ENCODE peak calls at places on chromosomes 11 and 22, in four cellular contexts. K is spleen, E is H1, O is endothelial cell of umbilical vein. H is an unnamed sample.

GRCh38 chr22:22882033-22882717 is 5.4 kb upstream of the IGLL5 start:
- DNase-seq in K (no peak), E (no peak), O (no peak), H (no peak)

GRCh38 chr11:42465613-42466012 is 846.2 kb upstream of the API5 start:
- DNase-seq in K (no peak), E (no peak), O (no peak), H (no peak)

GRCh38 chr11:1152316-1153104 is 5.2 kb upstream of the MUC5AC start:
- DNase-seq in K (peak), E (no peak), O (no peak), H (no peak)

GRCh38 chr11:2807801-2808241 is 77.8 kb downstream of the CDKN1C start:
- DNase-seq in K (peak), E (no peak), O (no peak), H (no peak)

GRCh38 chr11:19316434-19316833 is 75.7 kb upstream of the E2F8 start:
- DNase-seq in K (no peak), E (no peak), O (no peak), H (peak)

GRCh38 chr22:25139062-25139461 is 60.6 kb upstream of the CRYBB3 start:
- DNase-seq in K (no peak), E (no peak), O (peak), H (no peak)

GRCh38 chr11:26473216-26474194 is 98.6 kb downstream of the MUC15 start:
- DNase-seq in K (no peak), E (no peak), O (no peak), H (no peak)

GRCh38 chr11:74276581-74276980 is 34.9 kb downstream of the P4HA3 start:
- DNase-seq in K (no peak), E (no peak), O (no peak), H (no peak)

GRCh38 chr22:20553947-20554741 is 46.7 kb downstream of the MED15 start:
- DNase-seq in K (peak), E (no peak), O (no peak), H (no peak)
- H3K27ac ChIP-seq in K (peak), E (no peak), O (peak), H (peak)

GRCh38 chr11:82686211-82686610 is 47.5 kb downstream of the FAM181B start:
- DNase-seq in K (no peak), E (no peak), O (no peak), H (no peak)

GRCh38 chr11:82676483-82677094 is 57.1 kb downstream of the FAM181B start:
- DNase-seq in K (no peak), E (no peak), O (no peak), H (no peak)

GRCh38 chr11:82680252-82680651 is 53.4 kb downstream of the FAM181B start:
- DNase-seq in K (no peak), E (no peak), O (no peak), H (no peak)

GRCh38 chr11:82683029-82683428 is 50.6 kb downstream of the FAM181B start:
- DNase-seq in K (no peak), E (no peak), O (no peak), H (no peak)

DNA sequence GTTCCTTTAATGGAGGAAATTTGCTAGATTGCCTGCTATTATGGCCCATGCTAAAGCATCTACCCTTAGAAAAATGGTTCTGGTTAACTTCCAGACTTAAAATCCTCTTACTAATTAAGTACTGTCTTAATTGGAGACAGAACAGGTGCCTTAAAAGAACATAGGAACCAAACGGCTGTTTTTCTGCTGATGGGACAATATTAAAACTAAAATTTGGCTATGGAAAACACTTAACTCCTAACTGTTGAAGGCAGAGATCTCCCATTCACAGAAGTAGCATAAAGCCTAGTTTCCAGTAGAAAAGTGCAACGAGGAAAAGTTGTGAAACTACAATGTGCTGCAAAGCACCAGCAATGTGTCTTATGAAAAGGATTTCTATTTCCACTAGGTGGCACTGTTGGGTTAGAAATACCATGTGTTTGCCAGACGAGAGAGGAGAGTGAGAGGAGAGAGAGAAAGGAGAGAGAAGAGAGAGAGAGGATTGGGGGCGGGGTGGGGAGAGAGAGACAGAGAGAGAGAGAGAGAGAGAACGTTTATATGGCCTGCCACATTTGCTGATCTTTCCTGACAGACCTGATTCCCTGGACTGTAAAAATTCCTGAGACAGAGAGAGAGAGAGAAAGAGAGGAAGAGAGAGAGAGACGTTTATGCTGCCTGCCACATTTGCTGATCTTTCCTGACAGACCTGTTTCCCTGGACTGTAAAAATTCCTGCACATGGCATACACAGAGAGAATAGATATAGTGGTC is 51.5 kb downstream of the FAM181B start:
- DNase-seq in K (no peak), E (no peak), O (peak), H (no peak)
- TF ChIP-seq CTCF in K (peak), E (peak), O (peak), H (peak)

GRCh38 chr11:130124096-130124495 is 35.5 kb upstream of the ST14 start:
- DNase-seq in K (peak), E (no peak), O (peak), H (no peak)
- TF ChIP-seq POLR2AphosphoS5 in K (peak), E (no peak), O (peak), H (peak)

GRCh38 chr22:39355080-39355479 is 5.3 kb downstream of the SYNGR1 start:
- DNase-seq in K (no peak), E (no peak), O (no peak), H (no peak)
- H3K27ac ChIP-seq in K (no peak), E (no peak), O (no peak), H (no peak)

DNA sequence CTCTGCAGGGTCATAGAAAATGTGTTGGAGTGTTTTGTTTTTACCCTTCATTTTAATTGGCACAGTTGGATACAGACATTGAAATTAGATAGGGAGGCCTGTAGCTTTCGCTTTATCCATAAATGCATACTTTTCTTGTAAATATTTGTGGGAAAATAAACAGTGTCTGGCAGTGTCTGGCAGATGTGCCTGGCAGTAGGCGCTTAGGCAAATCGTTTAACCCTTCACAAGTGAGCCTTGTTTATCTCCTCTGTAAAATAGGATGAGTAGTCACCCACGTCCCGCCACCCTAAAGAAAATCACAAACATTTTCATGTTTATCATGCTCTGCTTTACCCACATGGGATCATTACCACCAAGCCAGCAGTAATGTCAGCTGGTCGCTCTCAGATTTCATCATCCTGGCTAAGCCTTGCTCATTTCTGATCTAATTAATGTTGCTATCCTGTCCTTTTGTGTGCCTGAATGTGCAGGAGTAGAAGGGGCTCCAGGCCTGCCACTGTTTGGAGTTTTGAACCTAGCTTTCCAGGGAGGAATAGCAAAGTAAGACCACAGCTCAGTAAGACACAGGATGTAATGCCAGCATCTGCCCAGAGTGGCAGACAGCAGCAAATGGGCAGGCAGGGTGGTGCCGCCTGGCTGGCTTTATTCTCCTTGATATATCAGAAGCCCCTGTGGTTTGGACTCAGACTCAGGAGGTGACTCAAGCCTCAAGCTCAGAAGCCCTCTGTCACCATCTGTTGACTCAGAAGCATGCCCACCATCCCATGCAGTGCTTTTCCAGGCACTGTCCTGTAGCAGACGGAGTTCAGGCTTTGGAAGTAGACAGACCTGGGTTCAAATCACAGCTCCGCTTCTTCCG is 73.0 kb upstream of the TTC12 start:
- DNase-seq in K (no peak), E (no peak), O (no peak), H (no peak)
- TF ChIP-seq CTCF in K (no peak), E (no peak), O (no peak), H (no peak)

DNA sequence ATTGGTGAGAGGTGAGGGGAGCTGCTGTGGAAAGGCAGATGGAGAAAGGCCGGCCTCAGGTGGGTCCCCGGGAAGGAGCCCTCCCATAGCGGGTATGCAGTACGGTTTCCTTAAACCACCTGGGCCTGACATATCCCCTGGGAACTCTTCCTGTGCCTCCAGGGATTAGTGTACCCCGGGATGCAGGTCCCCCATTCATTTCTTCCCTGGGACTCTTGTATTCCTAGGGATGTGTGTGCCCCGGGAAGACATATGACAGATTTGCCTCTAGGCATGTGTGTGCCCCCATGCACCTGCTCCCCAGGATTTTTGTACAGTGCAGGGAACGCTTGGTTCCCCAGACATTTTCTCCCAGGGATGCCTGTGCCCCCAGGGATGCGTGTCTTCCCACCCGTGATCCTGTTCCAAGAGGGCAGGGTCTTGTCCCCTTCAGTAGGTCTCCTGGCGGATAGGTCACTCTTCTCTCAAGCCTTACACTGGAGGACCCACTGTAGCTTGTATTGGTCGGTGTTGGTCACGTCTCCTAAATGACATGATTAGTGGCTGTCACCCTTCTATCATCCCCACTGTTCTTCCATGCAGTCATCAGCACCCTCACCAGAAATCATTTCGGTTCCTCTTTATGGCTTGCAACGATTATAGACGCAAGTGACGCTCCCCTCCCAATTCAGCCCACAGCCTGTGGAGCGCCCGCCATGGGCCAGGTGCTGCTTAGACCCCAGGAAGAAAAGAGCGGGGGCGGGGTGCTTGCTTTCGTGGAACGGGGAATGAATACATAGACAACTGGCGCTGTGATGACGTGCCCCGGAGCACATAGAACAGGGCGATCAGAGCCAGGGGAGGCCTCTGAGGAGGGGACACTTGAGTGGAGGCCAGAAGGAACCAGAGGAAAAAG is 1.3 kb downstream of the PARVB start:
- DNase-seq in K (peak), E (no peak), O (peak), H (no peak)
- TF ChIP-seq POLR2AphosphoS5 in K (peak), E (no peak), O (no peak), H (no peak)

DNA sequence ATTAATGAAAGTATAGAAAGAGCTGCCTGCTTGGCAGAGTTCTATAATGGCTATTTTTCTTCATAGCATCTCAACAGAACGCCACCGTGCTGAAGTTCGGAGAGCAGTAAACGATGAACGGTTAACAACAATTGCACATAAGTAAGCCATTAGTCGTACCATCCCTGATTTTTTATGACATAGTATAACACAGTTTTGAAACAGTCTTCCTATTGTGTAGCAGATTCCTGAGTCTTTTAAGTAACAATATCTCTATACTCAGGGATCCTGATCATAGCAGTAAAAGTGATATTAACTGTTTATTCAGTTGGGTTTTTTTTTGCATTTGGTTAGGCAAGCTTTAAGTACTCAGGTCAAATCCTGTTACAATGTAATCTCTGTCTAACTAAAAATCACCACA is 8.4 kb downstream of the EMSY start:
- DNase-seq in K (no peak), E (no peak), O (no peak), H (no peak)
- H3K27ac ChIP-seq in K (no peak), E (peak), O (no peak), H (no peak)

H was measured in esophagus muscularis mucosa.